ENCODE peak calls at places on chromosomes 1 and 21, in five cellular contexts. N is foreskin keratinocyte; G is colonic mucosa; V is CD8-positive, alpha-beta T cell; E is CD8-positive, alpha-beta memory T cell. D is an unnamed sample.

GRCh38 chr1:11736746-11737639 is 1.1 kb downstream of the AGTRAP start:
- DNase-seq in V (no peak), N (peak), E (peak), G (peak), D (peak)

GRCh38 chr1:193221641-193222040 is 35.2 kb upstream of the B3GALT2 start:
- DNase-seq in N (no peak), V (no peak), G (no peak), E (no peak), D (no peak)

GRCh38 chr1:172893146-172893841 is 157.4 kb downstream of the TNFSF18 start:
- DNase-seq in N (no peak), V (no peak), G (no peak), E (no peak), D (no peak)

GRCh38 chr1:168287237-168287664 is 6.6 kb downstream of the TBX19 start:
- DNase-seq in N (peak), V (no peak), E (no peak), G (no peak), D (no peak)

GRCh38 chr1:99697570-99697969 is 51.7 kb downstream of the PALMD start:
- DNase-seq in E (no peak), V (no peak), N (no peak), G (no peak), D (no peak)

GRCh38 chr1:51442198-51442597 is 76.9 kb downstream of the EPS15 start:
- DNase-seq in E (no peak), V (no peak), G (no peak), N (no peak), D (no peak)

GRCh38 chr1:58883037-58883887 is 99.4 kb upstream of the JUN start:
- DNase-seq in E (no peak), G (peak), V (no peak), N (peak), D (peak)

GRCh38 chr1:22018583-22019559 is 17.4 kb downstream of the CELA3A start:
- DNase-seq in G (no peak), N (peak), V (peak), E (peak), D (peak)

GRCh38 chr1:155591770-155592169 is 18.2 kb upstream of the MSTO1 start:
- DNase-seq in G (peak), V (no peak), N (peak), E (peak), D (no peak)

GRCh38 chr1:229699613-229700242 is 73.7 kb downstream of the URB2 start:
- DNase-seq in N (no peak), E (no peak), G (no peak), V (no peak), D (no peak)

GRCh38 chr1:93980320-93980744 is 71.1 kb upstream of the GCLM start:
- DNase-seq in G (no peak), N (no peak), E (no peak), V (no peak), D (no peak)

GRCh38 chr1:53410100-53410541 is 49.1 kb upstream of the DMRTB1 start:
- DNase-seq in G (no peak), V (peak), N (no peak), E (no peak), D (no peak)

GRCh38 chr1:11280719-11281376 is 7.8 kb downstream of the UBIAD1 start:
- DNase-seq in G (no peak), N (no peak), E (peak), V (peak), D (no peak)

GRCh38 chr21:32812035-32812434 is 40.5 kb upstream of the PAXBP1 start:
- DNase-seq in N (no peak), E (no peak), V (no peak), G (no peak), D (no peak)

GRCh38 chr1:6580588-6581270 is 935 bp downstream of the ZBTB48 start:
- DNase-seq in V (peak), G (peak), E (no peak), N (no peak), D (no peak)

GRCh38 chr1:158087320-158087927 is 93.3 kb upstream of the CD1D start:
- DNase-seq in G (peak), E (no peak), V (no peak), N (peak), D (no peak)

GRCh38 chr1:220544901-220545303 is 17.0 kb downstream of the MARK1 start:
- DNase-seq in G (no peak), N (no peak), E (no peak), V (no peak), D (peak)

GRCh38 chr1:1014896-1015681 is 1.8 kb downstream of the ISG15 start:
- DNase-seq in E (no peak), N (no peak), V (no peak), G (no peak), D (no peak)

GRCh38 chr1:168488153-168488552 is 55.6 kb downstream of the XCL2 start:
- DNase-seq in E (no peak), V (no peak), G (no peak), N (peak), D (no peak)

GRCh38 chr1:225926551-225927113 is 2.6 kb upstream of the PYCR2 start:
- DNase-seq in N (no peak), V (no peak), E (no peak), G (no peak), D (no peak)

GRCh38 chr1:119376594-119376993 is 8.0 kb downstream of the HAO2 start:
- DNase-seq in E (no peak), N (no peak), G (no peak), V (no peak), D (no peak)

GRCh38 chr1:119631086-119631432 is 17.0 kb downstream of the ZNF697 start:
- DNase-seq in N (no peak), E (no peak), G (no peak), V (no peak), D (no peak)

GRCh38 chr21:45410151-45410864 is 5.3 kb downstream of the COL18A1 start:
- DNase-seq in V (no peak), N (no peak), E (no peak), G (no peak), D (no peak)

GRCh38 chr1:208944981-208945451 is 638.5 kb upstream of the CAMK1G start:
- DNase-seq in V (no peak), N (no peak), G (no peak), E (no peak), D (no peak)

GRCh38 chr1:58457023-58457635 is 89.4 kb downstream of the OMA1 start:
- DNase-seq in G (no peak), N (no peak), E (no peak), V (no peak), D (no peak)

GRCh38 chr1:15963363-15963967 is 12.4 kb downstream of the ZBTB17 start:
- DNase-seq in N (no peak), E (no peak), G (no peak), V (no peak), D (no peak)

GRCh38 chr1:229855999-229856650 is 210.9 kb upstream of the GALNT2 start:
- DNase-seq in E (peak), V (peak), G (no peak), N (no peak), D (no peak)

GRCh38 chr1:5579966-5580365 is 412.3 kb downstream of the NPHP4 start:
- DNase-seq in N (no peak), V (no peak), G (peak), E (no peak), D (no peak)

GRCh38 chr1:224700915-224701531 is 84.9 kb downstream of the CNIH3 start:
- DNase-seq in V (no peak), G (no peak), E (no peak), N (no peak), D (no peak)

GRCh38 chr1:175877939-175878730 is 134.7 kb upstream of the TNR start:
- DNase-seq in E (no peak), N (no peak), G (no peak), V (no peak), D (no peak)

GRCh38 chr1:95154096-95154495 is 36.9 kb downstream of the TLCD4 start:
- DNase-seq in N (no peak), V (no peak), E (no peak), G (no peak), D (no peak)

GRCh38 chr1:221621683-221622082 is 120.2 kb downstream of the DUSP10 start:
- DNase-seq in G (no peak), E (no peak), V (no peak), N (no peak), D (no peak)

GRCh38 chr1:59412705-59413326 is 115.9 kb downstream of the FGGY start:
- DNase-seq in E (no peak), V (no peak), G (no peak), N (no peak), D (no peak)

GRCh38 chr1:115539061-115539460 is 102.7 kb upstream of the VANGL1 start:
- DNase-seq in E (no peak), V (no peak), N (no peak), G (no peak), D (no peak)

GRCh38 chr1:115537415-115537814 is 104.4 kb upstream of the VANGL1 start:
- DNase-seq in N (no peak), G (no peak), V (no peak), E (no peak), D (no peak)

GRCh38 chr1:115536279-115536816 is 105.4 kb upstream of the VANGL1 start:
- DNase-seq in G (no peak), N (peak), V (no peak), E (no peak), D (no peak)

GRCh38 chr1:115538579-115538978 is 103.2 kb upstream of the VANGL1 start:
- DNase-seq in N (no peak), G (no peak), E (no peak), V (no peak), D (no peak)

DNA sequence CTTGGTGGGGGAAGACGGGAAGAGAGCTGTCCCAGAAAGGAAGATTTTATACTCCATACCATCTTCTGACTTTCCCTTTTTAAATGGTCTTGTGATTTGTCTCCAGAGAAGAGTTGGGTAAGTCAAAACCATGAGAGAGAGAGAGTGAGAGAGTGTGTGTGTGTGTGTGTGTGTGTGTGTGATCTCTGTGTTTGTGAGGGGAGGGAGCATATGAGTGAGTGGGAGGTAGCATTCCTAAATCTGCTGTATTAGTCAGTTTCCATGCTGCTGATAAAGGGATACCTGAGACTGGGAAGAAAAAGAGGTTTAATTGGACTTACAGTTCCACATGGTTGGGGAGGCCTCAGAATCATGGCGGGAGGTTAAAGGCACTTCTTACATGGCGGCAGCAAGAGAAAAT is 102.0 kb upstream of the VANGL1 start:
- DNase-seq in V (no peak), N (no peak), E (no peak), G (no peak), D (no peak)
- H3K27ac ChIP-seq in V (no peak), N (no peak), E (no peak), G (no peak), D (peak)

GRCh38 chr1:234477373-234478151 is 1.4 kb downstream of the TARBP1 start:
- DNase-seq in V (no peak), E (no peak), N (no peak), G (no peak), D (no peak)
- H3K27ac ChIP-seq in V (peak), E (peak), N (no peak), G (peak), D (peak)

DNA sequence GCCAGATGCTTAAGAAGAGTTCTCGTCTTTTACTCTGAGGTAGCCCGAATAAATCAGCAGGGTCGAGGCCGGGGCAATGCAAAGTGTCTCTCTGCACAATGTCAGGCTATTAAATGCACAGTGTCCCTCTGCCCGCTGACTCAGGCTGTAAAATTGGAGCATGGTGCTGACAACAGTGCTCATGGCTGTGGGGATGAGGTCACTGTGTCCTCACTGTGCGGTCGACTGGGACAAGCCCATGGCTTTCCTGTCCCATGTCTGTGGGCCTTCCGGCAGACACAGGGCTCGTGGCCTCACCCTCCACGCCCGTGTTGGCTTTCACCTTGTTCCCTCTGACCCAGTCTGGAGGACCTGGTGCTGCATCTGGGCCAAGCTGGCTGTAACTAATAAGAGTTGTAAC is 14.6 kb upstream of the SLC2A1 start:
- DNase-seq in E (no peak), V (no peak), N (no peak), G (no peak), D (no peak)
- H3K27ac ChIP-seq in E (no peak), V (no peak), N (no peak), G (no peak), D (no peak)

GRCh38 chr1:143736562-143736961 is 235.2 kb downstream of the FAM72C start:
- DNase-seq in G (no peak), E (no peak), V (no peak), N (no peak), D (no peak)
- H3K27ac ChIP-seq in G (no peak), E (no peak), V (no peak), N (no peak), D (no peak)